ENCODE peak calls at places on chromosomes 16 and 17, in six cellular contexts. U, O, F, H, N and G are unnamed samples.
A peak's percentile ranks its signal among the peaks of the same experiment; 100 is the strongest.

GRCh38 chr16:10609410-10609774 is 29.0 kb upstream of the EMP2 start:
- DNase-seq in U (no peak), O (no peak), F (no peak), H (no peak), N (no peak), G (no peak)

GRCh38 chr17:11644265-11645212 is 46.3 kb downstream of the DNAH9 start:
- DNase-seq in U (peak; percentile 93), O (peak; percentile 50), F (peak; percentile 11), H (peak; percentile 45), N (peak; percentile 66), G (no peak)

GRCh38 chr17:75752405-75753192 is 12.4 kb downstream of the GALK1 start:
- DNase-seq in U (no peak), O (no peak), F (no peak), H (no peak), N (no peak), G (peak; percentile 48)

GRCh38 chr16:48366165-48367093 is 18.8 kb downstream of the SIAH1 start:
- DNase-seq in U (peak; percentile 39), O (peak; percentile 72), F (peak; percentile 55), H (no peak), N (peak; percentile 15), G (peak; percentile 53)

GRCh38 chr16:64826374-64826773 is 295.5 kb downstream of the CDH11 start:
- DNase-seq in U (no peak), O (no peak), F (no peak), H (no peak), N (no peak), G (no peak)

GRCh38 chr17:2222901-2223616 is 80.5 kb downstream of the SMG6 start:
- DNase-seq in U (peak; percentile 44), O (peak; percentile 61), F (peak; percentile 78), H (no peak), N (peak; percentile 61), G (peak; percentile 37)

GRCh38 chr16:49057391-49057790 is 224.2 kb downstream of the CBLN1 start:
- DNase-seq in U (no peak), O (no peak), F (no peak), H (no peak), N (no peak), G (no peak)

GRCh38 chr17:79306688-79307323 is 232.2 kb downstream of the ENGASE start:
- DNase-seq in U (no peak), O (no peak), F (no peak), H (no peak), N (peak; percentile 78), G (no peak)

GRCh38 chr17:44113868-44114840 is 9.3 kb downstream of the HDAC5 start:
- DNase-seq in U (no peak), O (no peak), F (no peak), H (no peak), N (peak; percentile 73), G (no peak)

GRCh38 chr17:71757156-71757555 is 363.7 kb upstream of the SOX9 start:
- DNase-seq in U (no peak), O (no peak), F (no peak), H (no peak), N (no peak), G (no peak)

GRCh38 chr17:75845933-75846700 is 1.9 kb upstream of the UNC13D start:
- DNase-seq in U (no peak), O (no peak), F (no peak), H (no peak), N (no peak), G (no peak)

GRCh38 chr17:22505660-22506059 is 813.3 kb downstream of the KCNJ18 start:
- DNase-seq in U (no peak), O (no peak), F (no peak), H (no peak), N (no peak), G (no peak)

GRCh38 chr16:68412061-68412460 is 36.2 kb downstream of the SMPD3 start:
- DNase-seq in U (no peak), O (no peak), F (no peak), H (no peak), N (no peak), G (no peak)

GRCh38 chr17:76961869-76962268 is 93.7 kb downstream of the MGAT5B start:
- DNase-seq in U (no peak), O (no peak), F (no peak), H (no peak), N (no peak), G (no peak)